ENCODE peak calls at places on chromosomes 11 and 22, in four cellular contexts. R is heart right ventricle, U is BJ, X is mammary epithelial cell. M is an unnamed sample.

GRCh38 chr22:38422615-38423511 is 32.1 kb downstream of the KCNJ4 start:
- DNase-seq in R (no peak), U (no peak), X (no peak), M (no peak)

GRCh38 chr11:73415854-73416615 is 39.8 kb downstream of the RELT start:
- DNase-seq in R (no peak), U (peak; percentile 47), X (peak; percentile 17), M (no peak)

GRCh38 chr22:41021039-41021654 is 70.0 kb downstream of the RBX1 start:
- DNase-seq in R (no peak), U (no peak), X (no peak), M (no peak)

GRCh38 chr11:114166897-114167323 is 107.4 kb downstream of the ZBTB16 start:
- DNase-seq in R (no peak), U (peak; percentile 66), X (peak; percentile 83), M (peak; percentile 77)

GRCh38 chr11:75475767-75476650 is 43.0 kb upstream of the KLHL35 start:
- DNase-seq in R (peak; percentile 39), U (no peak), X (peak; percentile 30), M (no peak)

GRCh38 chr11:128336203-128336602 is 251.2 kb downstream of the ETS1 start:
- DNase-seq in R (peak; percentile 67), U (peak; percentile 86), X (no peak), M (no peak)

GRCh38 chr11:99268895-99269294 is 248.1 kb downstream of the CNTN5 start:
- DNase-seq in R (no peak), U (no peak), X (no peak), M (no peak)

GRCh38 chr11:1554981-1555712 is 16.9 kb downstream of the DUSP8 start:
- DNase-seq in R (no peak), U (no peak), X (no peak), M (no peak)

GRCh38 chr11:107859459-107860239 is 1.1 kb upstream of the SLC35F2 start:
- DNase-seq in R (peak; percentile 11), U (no peak), X (peak; percentile 27), M (no peak)

GRCh38 chr11:6127881-6128280 is 20.4 kb downstream of the OR56B4 start:
- DNase-seq in R (no peak), U (no peak), X (peak; percentile 40), M (no peak)

GRCh38 chr11:115290479-115291390 is 213.5 kb downstream of the CADM1 start:
- DNase-seq in R (no peak), U (no peak), X (no peak), M (no peak)

GRCh38 chr11:9936754-9937153 is 272.9 kb downstream of the SWAP70 start:
- DNase-seq in R (no peak), U (no peak), X (no peak), M (no peak)

GRCh38 chr11:21541226-21541625 is 651.7 kb upstream of the ANO5 start:
- DNase-seq in R (no peak), U (no peak), X (no peak), M (no peak)

GRCh38 chr11:107598225-107599139 is 7.5 kb downstream of the ELMOD1 start:
- DNase-seq in R (no peak), U (no peak), X (no peak), M (no peak)

GRCh38 chr11:78340530-78340929 is 77.1 kb downstream of the GAB2 start:
- DNase-seq in R (no peak), U (no peak), X (no peak), M (no peak)

GRCh38 chr11:74849525-74850391 is 99.1 kb downstream of the XRRA1 start:
- DNase-seq in R (peak; percentile 15), U (peak; percentile 8), X (peak; percentile 79), M (peak; percentile 73)

GRCh38 chr22:42990131-42990838 is 24.7 kb downstream of the PACSIN2 start:
- DNase-seq in R (no peak), U (no peak), X (peak; percentile 88), M (peak; percentile 70)

DNA sequence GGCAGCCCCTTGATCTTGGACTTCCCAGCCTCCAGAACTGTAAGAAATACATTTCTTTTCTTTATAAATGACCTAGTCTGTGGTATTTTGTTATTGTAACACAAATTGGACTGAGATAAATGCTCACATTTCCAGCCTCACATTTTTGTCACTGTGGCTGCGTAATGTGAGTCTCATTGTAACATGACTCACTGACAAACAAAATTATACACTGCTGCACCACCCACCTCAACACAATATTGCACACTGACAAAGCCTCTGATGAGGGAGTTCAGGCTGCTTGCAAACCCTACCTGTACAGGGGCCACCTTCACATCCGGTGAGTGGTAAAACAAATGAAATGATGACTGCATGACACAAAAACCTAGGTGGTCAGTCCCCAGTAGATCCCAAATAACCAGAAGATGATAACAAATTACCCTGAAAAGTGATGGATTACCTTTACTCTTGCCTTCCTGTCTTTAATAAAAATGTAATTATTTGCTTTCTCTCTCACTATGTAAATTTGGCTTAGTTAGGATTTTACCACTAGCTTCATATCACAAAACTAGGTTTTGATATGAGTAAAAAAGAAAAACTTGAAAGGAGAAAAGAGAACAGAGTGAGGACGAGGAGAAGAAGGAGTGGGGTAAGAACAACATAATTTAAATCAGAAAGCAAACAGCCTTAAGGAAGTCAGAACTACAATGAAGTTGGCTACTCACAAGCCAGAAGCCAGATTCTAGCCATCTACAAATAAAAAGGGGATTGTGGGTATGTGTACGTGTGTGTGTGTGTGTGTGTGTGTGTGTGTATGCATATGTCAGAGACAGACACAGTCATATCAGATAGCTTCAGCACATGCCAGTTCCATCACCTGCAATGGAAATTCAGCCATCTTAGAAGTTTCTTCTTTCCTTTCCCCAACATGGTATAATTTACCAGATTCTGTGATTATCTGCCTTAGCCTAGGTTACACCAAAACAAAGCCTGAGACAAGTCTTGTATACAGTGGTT is 53.4 kb upstream of the SESN3 start:
- DNase-seq in R (no peak), U (no peak), X (peak; percentile 36), M (no peak)
- H3K4me3 ChIP-seq in R (no peak overlapping the region), U (no peak overlapping the region), X (no peak overlapping the region), M (no peak overlapping the region)

DNA sequence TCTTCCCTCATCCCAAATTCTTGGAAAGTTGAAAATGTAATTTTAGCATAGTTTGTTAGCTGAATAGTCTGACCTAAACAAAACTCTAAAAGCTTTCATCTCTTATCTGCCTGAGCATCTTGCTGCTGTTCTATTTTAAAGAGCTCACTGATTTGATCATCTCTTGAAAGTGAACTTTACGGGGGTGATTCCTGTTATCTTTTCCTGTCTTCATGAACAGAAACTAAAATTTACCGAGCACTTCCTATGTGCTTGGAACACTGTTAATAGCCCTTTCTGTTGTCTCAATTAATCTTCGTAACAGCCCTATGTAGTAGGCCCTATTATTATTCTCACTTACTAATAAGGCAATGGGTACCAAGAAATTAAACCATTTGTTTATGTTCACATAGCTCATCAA is 12.3 kb downstream of the AMOTL1 start:
- DNase-seq in R (no peak), U (no peak), X (no peak), M (no peak)
- H3K4me3 ChIP-seq in R (no peak overlapping the region), U (no peak overlapping the region), X (no peak overlapping the region), M (no peak overlapping the region)

GRCh38 chr22:31341386-31342088 is 4.6 kb downstream of the PATZ1 start:
- DNase-seq in R (no peak), U (no peak), X (no peak), M (no peak)
- H3K4me3 ChIP-seq in R (no peak overlapping the region), U (no peak overlapping the region), X (no peak overlapping the region), M (no peak overlapping the region)

GRCh38 chr11:46114961-46115360 is 6.3 kb downstream of the PHF21A start:
- DNase-seq in R (no peak), U (no peak), X (no peak), M (no peak)
- H3K4me3 ChIP-seq in R (no peak overlapping the region), U (no peak overlapping the region), X (no peak overlapping the region), M (no peak overlapping the region)

DNA sequence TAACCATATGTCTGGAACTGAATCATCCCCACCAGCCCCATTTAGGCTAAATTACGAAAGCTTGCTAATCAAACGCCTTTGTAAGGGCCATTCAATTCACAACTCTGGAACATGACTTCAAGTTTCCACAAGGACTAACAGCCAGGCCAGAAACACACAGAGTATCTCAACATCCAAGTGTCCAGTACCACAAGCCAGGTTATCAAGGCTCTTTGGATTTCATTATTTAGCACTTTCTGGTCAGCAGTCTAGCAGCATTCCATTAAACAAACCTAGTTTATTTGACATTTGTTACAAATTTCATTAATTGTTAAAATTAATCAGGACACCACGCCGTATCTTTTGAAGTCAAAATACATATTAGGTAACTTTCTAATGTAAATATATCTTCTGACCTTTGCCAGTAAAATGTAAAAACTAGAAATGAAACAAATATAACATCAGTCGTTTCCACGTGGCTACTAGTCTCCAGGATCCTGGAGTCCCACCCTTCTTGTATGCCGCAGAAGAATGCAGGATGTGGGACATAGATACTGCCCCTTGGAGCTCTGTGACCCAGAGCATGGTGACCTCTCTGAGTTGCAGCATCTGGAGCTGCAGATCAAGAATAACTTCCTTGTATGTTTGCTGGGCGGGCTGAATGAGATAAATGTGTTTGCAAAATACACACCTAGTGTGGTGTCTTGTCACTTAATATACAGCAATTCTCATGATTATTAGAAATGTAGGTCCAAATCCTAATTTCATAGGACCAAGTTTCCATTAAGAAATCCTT is 64.7 kb downstream of the MPPED2 start:
- DNase-seq in R (no peak), U (no peak), X (no peak), M (no peak)
- H3K4me3 ChIP-seq in R (no peak overlapping the region), U (no peak overlapping the region), X (no peak overlapping the region), M (no peak overlapping the region)

GRCh38 chr22:23143119-23143518 is 1.3 kb upstream of the RSPH14 start:
- DNase-seq in R (no peak), U (no peak), X (no peak), M (no peak)

GRCh38 chr22:23144926-23145906 is at the start of gene RAB36:
- DNase-seq in R (peak; percentile 95), U (peak; percentile 93), X (peak; percentile 99), M (peak; percentile 97)

GRCh38 chr22:23146842-23147205 is 1.5 kb downstream of the RAB36 start:
- DNase-seq in R (no peak), U (no peak), X (no peak), M (no peak)

GRCh38 chr22:23142546-23143105 is 836 bp upstream of the RSPH14 start:
- DNase-seq in R (no peak), U (no peak), X (no peak), M (no peak)

GRCh38 chr22:23144432-23144831 is 845 bp upstream of the RAB36 start:
- DNase-seq in R (no peak), U (no peak), X (no peak), M (no peak)
- H3K4me3 ChIP-seq in R (no peak overlapping the region), U (no peak overlapping the region), X (no peak overlapping the region), M (no peak overlapping the region)

GRCh38 chr11:104584823-104585222 is 313.4 kb downstream of the CASP12 start:
- DNase-seq in R (no peak), U (no peak), X (no peak), M (no peak)
- H3K4me3 ChIP-seq in R (no peak overlapping the region), U (no peak overlapping the region), X (no peak overlapping the region), M (no peak overlapping the region)

GRCh38 chr22:17606472-17606871 is 22.1 kb downstream of the ATP6V1E1 start:
- DNase-seq in R (no peak), U (no peak), X (no peak), M (peak; percentile 7)
- H3K4me3 ChIP-seq in R (no peak overlapping the region), U (no peak overlapping the region), X (no peak overlapping the region), M (no peak overlapping the region)

GRCh38 chr22:45671783-45672563 is at the start of gene ATXN10:
- DNase-seq in R (peak; percentile 62), U (no peak), X (peak; percentile 72), M (no peak)

GRCh38 chr22:45676024-45676423 is 4.4 kb downstream of the ATXN10 start:
- DNase-seq in R (no peak), U (no peak), X (no peak), M (no peak)

GRCh38 chr22:45671051-45671782 is 417 bp upstream of the ATXN10 start:
- DNase-seq in R (no peak), U (no peak), X (no peak), M (no peak)

GRCh38 chr22:45672564-45673481 is 1.2 kb downstream of the ATXN10 start:
- DNase-seq in R (no peak), U (no peak), X (no peak), M (no peak)

GRCh38 chr22:45673482-45674175 is 2.0 kb downstream of the ATXN10 start:
- DNase-seq in R (no peak), U (no peak), X (no peak), M (no peak)
- H3K4me3 ChIP-seq in R (peak overlapping the region; percentile 89), U (peak overlapping the region; percentile 70), X (peak overlapping the region; percentile 86), M (peak overlapping the region; percentile 92)

M was measured in skeletal muscle cell.